ENCODE peak calls at places on chromosomes 1 and 21, in seven cellular contexts. Y is A172; D is epithelial cell of prostate; S is stimulated activated CD8-positive, alpha-beta memory T cell treated with anti-CD3 and anti-CD28 coated beads, Interleukin-4, amount 100 ng/mL, for 4 hours; K is T-helper 2 cell; U is activated CD4-positive, CD25-positive, alpha-beta regulatory T cell treated with anti-CD3 and anti-CD28 coated beads, Interleukin-2, amount 50 U/mL, for 16 hours; N is mesenteric fat pad. J is an unnamed sample.

GRCh38 chr1:207002731-207003146 is 29.8 kb downstream of the C1orf116 start:
- DNase-seq in Y (peak; percentile 70), D (no peak), S (no peak), K (no peak), U (no peak), N (no peak), J (no peak)

GRCh38 chr1:143661418-143662120 is 310.2 kb downstream of the FAM72C start:
- DNase-seq in Y (no peak), D (no peak), S (no peak), K (no peak), U (no peak), N (no peak), J (no peak)

GRCh38 chr1:116513956-116514355 is 56.9 kb downstream of the CD58 start:
- DNase-seq in Y (no peak), D (no peak), S (no peak), K (no peak), U (no peak), N (no peak), J (no peak)

GRCh38 chr1:93681095-93681548 is 515 bp downstream of the BCAR3 start:
- DNase-seq in Y (no peak), D (no peak), S (no peak), K (no peak), U (no peak), N (peak; percentile 87), J (no peak)

GRCh38 chr1:56064705-56065104 is 514.7 kb downstream of the PLPP3 start:
- DNase-seq in Y (peak; percentile 42), D (peak; percentile 90), S (no peak), K (no peak), U (no peak), N (no peak), J (no peak)

GRCh38 chr1:910311-910880 is 13.3 kb upstream of the SAMD11 start:
- DNase-seq in Y (no peak), D (no peak), S (no peak), K (no peak), U (no peak), N (peak; percentile 87), J (no peak)

GRCh38 chr1:22341791-22342605 is 109.7 kb upstream of the ZBTB40 start:
- DNase-seq in Y (peak; percentile 15), D (no peak), S (no peak), K (no peak), U (no peak), N (no peak), J (no peak)

GRCh38 chr1:179831852-179832699 is 45.5 kb downstream of the TOR1AIP2 start:
- DNase-seq in Y (peak; percentile 57), D (no peak), S (no peak), K (no peak), U (no peak), N (peak; percentile 41), J (no peak)

GRCh38 chr1:109761227-109762038 is 2.3 kb downstream of the EPS8L3 start:
- DNase-seq in Y (no peak), D (no peak), S (no peak), K (no peak), U (no peak), N (peak; percentile 88), J (no peak)

GRCh38 chr1:145891143-145891542 is 5.5 kb upstream of the ANKRD35 start:
- DNase-seq in Y (peak; percentile 43), D (peak; percentile 44), S (no peak), K (no peak), U (no peak), N (no peak), J (no peak)

GRCh38 chr21:14900058-14900457 is 164.7 kb downstream of the NRIP1 start:
- DNase-seq in Y (peak; percentile 40), D (no peak), S (no peak), K (no peak), U (no peak), N (no peak), J (no peak)

GRCh38 chr1:67191668-67192520 is 25.6 kb downstream of the IL23R start:
- DNase-seq in Y (no peak), D (no peak), S (no peak), K (no peak), U (no peak), N (no peak), J (no peak)

GRCh38 chr1:8472668-8473067 is 154.8 kb downstream of the SLC45A1 start:
- DNase-seq in Y (no peak), D (no peak), S (peak; percentile 7), K (no peak), U (peak; percentile 10), N (no peak), J (no peak)

GRCh38 chr1:117671781-117672501 is 66.1 kb downstream of the TENT5C start:
- DNase-seq in Y (no peak), D (no peak), S (no peak), K (no peak), U (no peak), N (no peak), J (no peak)

J was measured in T-helper 1 cell.